ENCODE peak calls at places on chromosomes 12 and 14, in ten cellular contexts. N, K, Z, B, F, H, Q, M, G and A are unnamed samples.

GRCh38 chr12:23528316-23528715 is 421.2 kb downstream of the SOX5 start:
- DNase-seq in H (no peak), M (no peak), G (no peak), N (no peak), B (no peak), Z (no peak), K (no peak), Q (no peak), F (no peak), A (no peak)

GRCh38 chr12:111767362-111768158 is 827 bp downstream of the ALDH2 start:
- DNase-seq in G (peak; percentile 32), Q (peak; percentile 73), F (no peak), H (no peak), M (no peak), B (no peak), K (peak; percentile 54), N (no peak), Z (no peak), A (no peak)

GRCh38 chr12:57897296-57897974 is 43.9 kb upstream of the ATP23 start:
- DNase-seq in M (no peak), N (no peak), K (no peak), F (no peak), B (peak; percentile 43), G (no peak), Z (no peak), H (no peak), Q (no peak), A (no peak)

GRCh38 chr14:84420236-84420635 is 1109.7 kb upstream of the FLRT2 start:
- DNase-seq in B (no peak), N (no peak), H (no peak), M (peak; percentile 3), Z (no peak), K (no peak), G (no peak), F (no peak), Q (no peak), A (no peak)

GRCh38 chr14:93707475-93707874 is 80.8 kb downstream of the PRIMA1 start:
- DNase-seq in Z (no peak), N (no peak), M (peak; percentile 2), K (no peak), B (no peak), F (no peak), H (no peak), Q (no peak), G (no peak), A (no peak)

GRCh38 chr14:21699551-21699950 is 25.9 kb upstream of the OR4E1 start:
- DNase-seq in M (no peak), B (no peak), K (no peak), H (no peak), N (no peak), G (no peak), F (no peak), Q (peak; percentile 26), Z (no peak), A (no peak)

GRCh38 chr12:62522984-62523383 is 56.4 kb downstream of the MON2 start:
- DNase-seq in H (no peak), M (peak; percentile 18), F (no peak), Q (no peak), G (peak; percentile 2), B (no peak), K (no peak), N (no peak), Z (no peak), A (no peak)

GRCh38 chr12:32661706-32662105 is 17.4 kb upstream of the DNM1L start:
- DNase-seq in M (no peak), H (no peak), K (no peak), N (no peak), B (no peak), F (no peak), Q (no peak), Z (no peak), G (no peak), A (no peak)

GRCh38 chr14:67187210-67187609 is 2.0 kb upstream of the GARIN2 start:
- DNase-seq in Q (no peak), F (peak; percentile 45), K (no peak), M (peak; percentile 97), G (peak; percentile 72), H (no peak), N (no peak), Z (peak; percentile 55), B (no peak), A (no peak)

GRCh38 chr12:98232753-98233385 is 282.5 kb upstream of the TMPO start:
- DNase-seq in B (no peak), F (no peak), Q (no peak), K (no peak), N (no peak), Z (peak; percentile 72), H (no peak), M (no peak), G (no peak), A (no peak)

GRCh38 chr12:752673-753400 is 458 bp downstream of the WNK1 start:
- DNase-seq in Z (no peak), K (peak; percentile 84), H (no peak), B (peak; percentile 82), M (peak; percentile 36), N (no peak), Q (peak; percentile 81), F (no peak), G (peak; percentile 53), A (peak; percentile 38)

GRCh38 chr14:69260246-69260978 is 454 bp downstream of the GALNT16 start:
- DNase-seq in K (peak; percentile 78), Q (no peak), H (no peak), B (no peak), F (no peak), N (no peak), M (no peak), Z (no peak), G (no peak), A (no peak)

GRCh38 chr12:66403746-66404145 is 101.5 kb downstream of the HELB start:
- DNase-seq in G (no peak), F (no peak), H (no peak), K (peak; percentile 15), M (peak; percentile 52), N (no peak), B (no peak), Q (no peak), Z (no peak), A (peak; percentile 51)

GRCh38 chr14:61064866-61065265 is 83.8 kb downstream of the SLC38A6 start:
- DNase-seq in H (no peak), F (no peak), G (no peak), M (no peak), Q (no peak), N (no peak), B (no peak), K (no peak), Z (no peak), A (no peak)

GRCh38 chr14:68589447-68590232 is 203.2 kb downstream of the ZFP36L1 start:
- DNase-seq in F (peak; percentile 67), K (peak; percentile 52), Q (no peak), H (no peak), M (no peak), B (no peak), Z (no peak), G (peak; percentile 96), N (peak; percentile 84), A (no peak)

DNA sequence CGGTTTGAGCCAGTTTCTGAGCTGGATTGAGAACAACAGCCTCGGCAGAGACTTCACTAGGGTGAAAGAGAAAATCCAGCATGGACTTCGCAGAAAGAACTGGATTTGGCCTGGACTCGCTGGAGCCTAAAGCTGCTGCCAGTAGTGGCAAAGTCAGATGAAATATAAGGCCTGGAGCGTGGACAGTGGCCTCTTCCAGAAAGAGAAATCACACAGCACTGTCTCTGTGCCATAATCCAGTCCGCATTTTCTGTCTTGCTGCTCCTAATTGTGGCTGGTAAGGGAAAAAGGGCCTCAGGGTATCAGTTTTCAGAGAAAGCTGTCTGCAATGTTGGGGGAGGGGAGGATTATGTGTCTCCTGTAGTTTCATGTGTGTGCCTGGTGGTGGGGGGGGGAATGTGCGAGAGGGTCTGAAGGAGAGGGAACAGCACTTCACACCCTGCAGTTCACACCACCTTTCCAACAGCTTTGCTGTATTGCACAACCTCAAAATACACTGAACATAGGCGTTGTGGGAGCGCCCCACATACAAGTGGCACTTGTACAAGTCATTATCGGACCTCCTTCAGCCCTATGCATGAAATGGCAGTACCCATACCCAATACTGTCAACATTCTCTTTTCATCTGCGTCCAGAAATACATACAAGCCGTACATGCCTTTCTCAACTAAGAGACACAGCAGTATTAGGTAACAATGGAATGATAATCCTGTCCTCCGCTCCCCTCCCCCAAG is 107.6 kb upstream of the ATF7IP start:
- DNase-seq in N (peak; percentile 94), Z (peak; percentile 95), H (peak; percentile 60), Q (no peak), M (peak; percentile 97), F (peak; percentile 99), G (peak; percentile 99), K (peak; percentile 68), B (peak; percentile 88), A (peak; percentile 93)
- H3K4me3 ChIP-seq in N (no peak overlapping the region), Z (no peak overlapping the region), H (peak overlapping the region; percentile 17), Q (no peak overlapping the region), M (no peak overlapping the region), F (no peak overlapping the region), G (no peak overlapping the region), K (no peak overlapping the region), B (peak overlapping the region; percentile 28), A (no peak overlapping the region)

GRCh38 chr14:31934767-31935266 is 142.3 kb upstream of the ARHGAP5 start:
- DNase-seq in Z (no peak), B (no peak), H (no peak), N (no peak), F (no peak), Q (peak; percentile 60), G (peak; percentile 58), M (peak; percentile 61), K (peak; percentile 33), A (no peak)
- TF ChIP-seq CTCF in Z (peak; percentile 50), B (no peak), H (no peak), N (no peak), F (peak; percentile 55), Q (no peak), G (peak; percentile 67), M (peak; percentile 75), K (peak; percentile 59), A (peak; percentile 40)

DNA sequence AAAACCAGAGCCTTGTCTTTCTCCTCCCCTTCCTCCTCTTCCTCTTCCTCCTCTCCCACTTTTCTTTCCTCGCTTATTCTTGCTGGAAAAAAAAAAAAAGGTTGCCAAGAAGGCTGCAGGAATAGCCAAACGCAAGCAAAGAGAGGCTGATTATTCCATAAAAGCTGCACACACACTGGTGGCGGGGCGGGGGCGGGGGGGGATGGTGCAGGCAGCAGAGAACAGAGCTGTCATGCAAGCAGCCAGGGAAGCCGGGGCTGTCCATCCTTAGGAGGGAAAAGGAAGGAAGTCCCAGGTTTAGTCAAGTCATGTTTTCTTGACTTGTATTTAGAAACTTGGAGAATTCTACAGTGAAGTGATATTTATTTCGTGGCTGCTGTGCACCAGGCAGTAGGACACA is 56.8 kb upstream of the SCN8A start:
- DNase-seq in F (no peak), K (no peak), G (no peak), Q (no peak), M (no peak), B (no peak), N (no peak), H (no peak), Z (no peak), A (no peak)
- H3K4me3 ChIP-seq in F (no peak overlapping the region), K (no peak overlapping the region), G (no peak overlapping the region), Q (no peak overlapping the region), M (no peak overlapping the region), B (no peak overlapping the region), N (no peak overlapping the region), H (no peak overlapping the region), Z (no peak overlapping the region), A (no peak overlapping the region)

DNA sequence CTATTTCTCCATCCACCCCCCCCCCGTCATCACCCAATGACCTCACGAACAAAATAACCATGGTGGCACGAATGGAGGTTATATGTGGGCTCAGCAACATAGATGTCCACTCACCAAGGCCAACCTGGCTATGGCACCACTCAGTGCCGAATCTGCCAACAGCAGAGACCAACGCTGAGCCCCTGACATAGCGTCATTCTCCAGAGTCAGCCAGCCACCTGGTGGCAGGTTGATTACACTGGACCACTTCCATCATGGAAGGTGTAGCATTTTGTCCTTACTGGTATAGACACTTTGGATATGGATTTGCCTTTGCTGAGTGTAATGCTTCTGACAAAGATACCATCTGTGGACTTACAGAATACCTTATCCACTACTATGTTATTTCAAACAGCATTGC is 24.2 kb upstream of the DYRK2 start:
- DNase-seq in H (no peak), F (no peak), Z (no peak), N (no peak), M (no peak), G (no peak), B (no peak), Q (no peak), K (no peak), A (no peak)
- TF ChIP-seq CTCF in H (no peak), F (no peak), Z (no peak), N (no peak), M (peak; percentile 41), G (no peak), B (no peak), Q (no peak), K (no peak), A (no peak)